ENCODE peak calls at places on chromosomes 5 and 9, in six cellular contexts. T is SK-N-SH, W is K562, O is HCT116, R is H1, U is GM12878. S is an unnamed sample.

GRCh38 chr5:122156724-122157325 is 27.5 kb downstream of the ZNF474 start:
- DNase-seq in T (peak), W (no peak), O (peak), R (no peak), U (no peak), S (peak)

GRCh38 chr9:91405343-91406077 is 18.1 kb downstream of the NFIL3 start:
- DNase-seq in T (no peak), W (no peak), O (no peak), R (no peak), U (no peak), S (no peak)

GRCh38 chr9:92668746-92669526 is 995 bp downstream of the IPPK start:
- DNase-seq in T (peak), W (peak), O (no peak), R (no peak), U (no peak), S (peak)

GRCh38 chr5:74041913-74042312 is 415.9 kb downstream of the ARHGEF28 start:
- DNase-seq in T (no peak), W (no peak), O (no peak), R (no peak), U (no peak), S (no peak)

GRCh38 chr9:90340421-90340820 is 302.2 kb downstream of the DIRAS2 start:
- DNase-seq in T (no peak), W (no peak), O (no peak), R (no peak), U (no peak), S (no peak)

GRCh38 chr5:115977096-115977495 is 14.8 kb downstream of the LVRN start:
- DNase-seq in T (no peak), W (no peak), O (no peak), R (no peak), U (peak), S (no peak)

GRCh38 chr9:98251554-98251953 is 3.9 kb downstream of the TBC1D2 start:
- DNase-seq in T (no peak), W (no peak), O (peak), R (no peak), U (no peak), S (no peak)

GRCh38 chr9:98642661-98643312 is 65.9 kb downstream of the GABBR2 start:
- DNase-seq in T (peak), W (no peak), O (no peak), R (peak), U (no peak), S (no peak)

GRCh38 chr5:179254638-179255271 is 90.5 kb downstream of the ADAMTS2 start:
- DNase-seq in T (no peak), W (no peak), O (no peak), R (no peak), U (no peak), S (no peak)

GRCh38 chr5:6633469-6634326 is 458 bp downstream of the SRD5A1 start:
- DNase-seq in T (peak), W (peak), O (no peak), R (peak), U (no peak), S (no peak)

GRCh38 chr5:16957305-16958165 is 21.4 kb upstream of the MYO10 start:
- DNase-seq in T (no peak), W (no peak), O (no peak), R (no peak), U (no peak), S (no peak)

GRCh38 chr5:122180863-122181519 is 51.6 kb downstream of the ZNF474 start:
- DNase-seq in T (no peak), W (no peak), O (no peak), R (no peak), U (no peak), S (no peak)

GRCh38 chr9:136364942-136365774 is 1.6 kb upstream of the DNLZ start:
- DNase-seq in T (peak), W (peak), O (no peak), R (no peak), U (no peak), S (no peak)

GRCh38 chr9:115593587-115594091 is 475.7 kb upstream of the TNC start:
- DNase-seq in T (peak), W (peak), O (peak), R (peak), U (no peak), S (peak)

GRCh38 chr9:101463397-101463796 is 27.8 kb upstream of the ALDOB start:
- DNase-seq in T (no peak), W (no peak), O (no peak), R (no peak), U (no peak), S (no peak)

GRCh38 chr9:5818424-5819142 is 14.3 kb downstream of the ERMP1 start:
- DNase-seq in T (no peak), W (no peak), O (no peak), R (no peak), U (no peak), S (peak)

GRCh38 chr9:89352451-89352850 is 34.2 kb downstream of the SECISBP2 start:
- DNase-seq in T (no peak), W (no peak), O (no peak), R (no peak), U (no peak), S (no peak)

GRCh38 chr5:132204330-132204729 is 23.3 kb downstream of the P4HA2 start:
- DNase-seq in T (no peak), W (no peak), O (no peak), R (no peak), U (no peak), S (no peak)

GRCh38 chr9:38182321-38182720 is 113.3 kb upstream of the SHB start:
- DNase-seq in T (no peak), W (no peak), O (no peak), R (no peak), U (peak), S (peak)

GRCh38 chr5:67494186-67494842 is 297.7 kb upstream of the CD180 start:
- DNase-seq in T (no peak), W (no peak), O (no peak), R (no peak), U (no peak), S (no peak)

GRCh38 chr9:89991204-89991790 is 386.5 kb downstream of the GADD45G start:
- DNase-seq in T (no peak), W (no peak), O (no peak), R (no peak), U (no peak), S (no peak)

GRCh38 chr5:148924817-148925216 is 98.4 kb downstream of the ADRB2 start:
- DNase-seq in T (no peak), W (no peak), O (no peak), R (peak), U (no peak), S (peak)

GRCh38 chr5:20367178-20367577 is 379.2 kb upstream of the CDH18 start:
- DNase-seq in T (no peak), W (no peak), O (no peak), R (no peak), U (no peak), S (no peak)

GRCh38 chr5:178123094-178123986 is 7.5 kb upstream of the RMND5B start:
- DNase-seq in T (no peak), W (no peak), O (no peak), R (no peak), U (no peak), S (no peak)

GRCh38 chr5:178123987-178124925 is 6.6 kb upstream of the RMND5B start:
- DNase-seq in T (no peak), W (no peak), O (no peak), R (no peak), U (no peak), S (peak)

GRCh38 chr5:178125253-178125916 is 5.4 kb upstream of the RMND5B start:
- DNase-seq in T (no peak), W (no peak), O (no peak), R (no peak), U (no peak), S (no peak)

GRCh38 chr5:178129296-178129695 is 1.5 kb upstream of the RMND5B start:
- DNase-seq in T (no peak), W (no peak), O (no peak), R (no peak), U (no peak), S (no peak)

DNA sequence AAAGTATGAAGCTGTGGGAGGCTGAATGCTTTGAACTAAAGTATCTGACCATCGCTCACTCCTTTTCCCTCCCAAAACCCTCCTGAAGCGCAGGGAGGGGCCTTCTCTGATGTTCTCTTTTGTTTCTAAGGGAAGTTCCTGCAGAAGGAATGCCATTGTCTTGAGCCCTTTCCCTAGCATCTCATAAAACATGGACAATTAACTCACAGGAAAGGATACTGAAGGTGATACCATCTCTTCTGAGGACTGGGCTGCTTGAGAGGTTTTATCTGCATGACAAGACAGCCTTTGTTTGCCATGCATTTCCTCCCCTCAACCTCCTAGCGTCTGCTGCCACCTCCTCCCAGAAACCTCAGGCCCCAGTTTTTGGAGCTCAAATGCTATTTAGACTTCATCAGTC is 4.3 kb upstream of the RMND5B start:
- DNase-seq in T (no peak), W (no peak), O (no peak), R (no peak), U (no peak), S (no peak)
- TF ChIP-seq JUND in T (no peak), W (no peak), O (no peak), R (peak), U (no peak), S (no peak)

GRCh38 chr5:31963358-31963757 is 210.8 kb downstream of the GOLPH3 start:
- DNase-seq in T (no peak), W (no peak), O (no peak), R (no peak), U (no peak), S (no peak)

GRCh38 chr5:31963961-31964360 is 210.2 kb downstream of the GOLPH3 start:
- DNase-seq in T (no peak), W (no peak), O (no peak), R (no peak), U (no peak), S (no peak)

GRCh38 chr5:31965227-31965626 is 208.9 kb downstream of the GOLPH3 start:
- DNase-seq in T (no peak), W (no peak), O (no peak), R (no peak), U (no peak), S (no peak)

GRCh38 chr5:31962928-31963327 is 211.2 kb downstream of the GOLPH3 start:
- DNase-seq in T (peak), W (no peak), O (peak), R (no peak), U (no peak), S (peak)

GRCh38 chr5:31962321-31962720 is 211.8 kb downstream of the GOLPH3 start:
- DNase-seq in T (peak), W (no peak), O (no peak), R (no peak), U (no peak), S (peak)
- TF ChIP-seq JUND in T (no peak), W (no peak), O (no peak), R (no peak), U (no peak), S (no peak)

GRCh38 chr9:87606921-87607521 is 109.4 kb downstream of the DAPK1 start:
- DNase-seq in T (no peak), W (no peak), O (no peak), R (no peak), U (no peak), S (no peak)
- TF ChIP-seq JUND in T (no peak), W (no peak), O (no peak), R (no peak), U (no peak), S (no peak)

DNA sequence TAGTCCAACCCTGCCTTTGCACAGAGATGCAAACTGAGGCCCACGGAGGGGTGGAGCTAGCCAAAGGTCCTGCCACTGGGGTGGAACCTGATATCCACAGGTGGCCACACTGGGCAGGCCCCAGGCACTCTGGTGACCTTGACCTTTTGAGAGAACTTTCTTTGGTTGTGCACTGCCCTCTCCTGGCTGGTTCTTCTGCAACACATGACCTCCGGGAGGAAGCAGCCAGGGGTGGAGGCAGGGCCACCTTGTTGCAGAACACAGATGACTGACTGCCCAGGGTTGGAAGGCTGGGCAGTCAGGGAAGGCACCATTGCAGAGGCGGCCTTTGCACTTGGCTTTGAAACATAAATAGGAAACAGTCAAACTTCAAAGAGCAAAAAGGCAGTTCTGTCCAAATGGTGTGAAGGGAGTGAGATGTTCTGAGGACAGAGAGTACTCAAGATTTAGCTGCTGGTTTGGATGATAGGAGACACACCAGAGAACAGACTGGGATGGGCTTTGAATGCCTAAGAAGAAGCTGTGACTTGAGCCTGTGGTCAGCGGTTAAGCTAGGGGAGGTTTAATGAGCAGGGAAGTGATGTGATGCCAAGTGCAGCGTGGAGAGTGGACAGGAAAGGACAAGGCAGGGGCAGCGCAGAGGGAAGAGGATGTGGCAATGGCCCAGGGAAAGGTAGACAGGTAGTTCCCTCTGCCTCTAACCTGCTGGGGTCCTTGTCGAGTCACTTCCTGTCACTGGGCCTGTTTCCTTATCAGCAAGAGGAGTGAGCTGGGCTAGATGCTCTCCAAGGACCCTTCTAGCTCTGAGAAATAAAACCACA is 6.8 kb upstream of the TCOF1 start:
- DNase-seq in T (peak), W (peak), O (peak), R (peak), U (peak), S (peak)
- TF ChIP-seq JUND in T (no peak), W (no peak), O (no peak), R (no peak), U (no peak), S (no peak)

S was measured in T47D.